ENCODE peak calls at places on chromosomes 7 and 10, in seven cellular contexts. G is spleen, A is body of pancreas, B is PC-3, U is IMR-90, Q is left ventricle myocardium inferior, K is fibroblast of lung. E is an unnamed sample.

GRCh38 chr10:74175510-74176379 is 24.7 kb downstream of the ADK start:
- DNase-seq in G (no peak), A (no peak), B (no peak), U (no peak), Q (no peak), K (no peak), E (no peak)

GRCh38 chr10:58588673-58589265 is 76.1 kb downstream of the BICC1 start:
- DNase-seq in G (no peak), A (peak; percentile 60), B (peak; percentile 58), U (no peak), Q (no peak), K (no peak), E (peak; percentile 34)

GRCh38 chr7:147775564-147775963 is 815.0 kb upstream of the C7orf33 start:
- DNase-seq in G (no peak), A (no peak), B (no peak), U (no peak), Q (no peak), K (peak; percentile 15), E (no peak)

GRCh38 chr7:132580277-132580676 is 4.0 kb upstream of the PLXNA4 start:
- DNase-seq in G (no peak), A (no peak), B (peak; percentile 54), U (no peak), Q (no peak), K (no peak), E (peak; percentile 22)

GRCh38 chr10:119652361-119652760 is 1.2 kb downstream of the BAG3 start:
- DNase-seq in G (no peak), A (no peak), B (peak; percentile 57), U (peak; percentile 82), Q (no peak), K (peak; percentile 83), E (peak; percentile 79)

GRCh38 chr7:142807855-142808460 is 37.2 kb downstream of the PRSS2 start:
- DNase-seq in G (no peak), A (no peak), B (peak; percentile 94), U (peak; percentile 15), Q (no peak), K (no peak), E (peak; percentile 67)

GRCh38 chr10:99685232-99686041 is 26.1 kb downstream of the ENTPD7 start:
- DNase-seq in G (no peak), A (no peak), B (no peak), U (no peak), Q (no peak), K (no peak), E (peak; percentile 99)

GRCh38 chr7:129438839-129439640 is 4.8 kb downstream of the STRIP2 start:
- DNase-seq in G (no peak), A (no peak), B (peak; percentile 83), U (peak; percentile 70), Q (no peak), K (peak; percentile 51), E (peak; percentile 98)

GRCh38 chr10:44860811-44861751 is 50.1 kb upstream of the TMEM72 start:
- DNase-seq in G (no peak), A (no peak), B (peak; percentile 81), U (peak; percentile 86), Q (no peak), K (peak; percentile 59), E (no peak)

GRCh38 chr10:30491204-30491603 is 57.2 kb downstream of the MAP3K8 start:
- DNase-seq in G (no peak), A (no peak), B (peak; percentile 38), U (peak; percentile 40), Q (no peak), K (peak; percentile 91), E (peak; percentile 84)

GRCh38 chr10:30495687-30496086 is 61.7 kb downstream of the MAP3K8 start:
- DNase-seq in G (no peak), A (no peak), B (peak; percentile 55), U (peak; percentile 47), Q (no peak), K (no peak), E (peak; percentile 25)

GRCh38 chr10:30491832-30492530 is 58.0 kb downstream of the MAP3K8 start:
- DNase-seq in G (no peak), A (no peak), B (no peak), U (no peak), Q (no peak), K (no peak), E (no peak)

GRCh38 chr10:30494558-30494957 is 60.6 kb downstream of the MAP3K8 start:
- DNase-seq in G (no peak), A (no peak), B (no peak), U (no peak), Q (no peak), K (no peak), E (no peak)

DNA sequence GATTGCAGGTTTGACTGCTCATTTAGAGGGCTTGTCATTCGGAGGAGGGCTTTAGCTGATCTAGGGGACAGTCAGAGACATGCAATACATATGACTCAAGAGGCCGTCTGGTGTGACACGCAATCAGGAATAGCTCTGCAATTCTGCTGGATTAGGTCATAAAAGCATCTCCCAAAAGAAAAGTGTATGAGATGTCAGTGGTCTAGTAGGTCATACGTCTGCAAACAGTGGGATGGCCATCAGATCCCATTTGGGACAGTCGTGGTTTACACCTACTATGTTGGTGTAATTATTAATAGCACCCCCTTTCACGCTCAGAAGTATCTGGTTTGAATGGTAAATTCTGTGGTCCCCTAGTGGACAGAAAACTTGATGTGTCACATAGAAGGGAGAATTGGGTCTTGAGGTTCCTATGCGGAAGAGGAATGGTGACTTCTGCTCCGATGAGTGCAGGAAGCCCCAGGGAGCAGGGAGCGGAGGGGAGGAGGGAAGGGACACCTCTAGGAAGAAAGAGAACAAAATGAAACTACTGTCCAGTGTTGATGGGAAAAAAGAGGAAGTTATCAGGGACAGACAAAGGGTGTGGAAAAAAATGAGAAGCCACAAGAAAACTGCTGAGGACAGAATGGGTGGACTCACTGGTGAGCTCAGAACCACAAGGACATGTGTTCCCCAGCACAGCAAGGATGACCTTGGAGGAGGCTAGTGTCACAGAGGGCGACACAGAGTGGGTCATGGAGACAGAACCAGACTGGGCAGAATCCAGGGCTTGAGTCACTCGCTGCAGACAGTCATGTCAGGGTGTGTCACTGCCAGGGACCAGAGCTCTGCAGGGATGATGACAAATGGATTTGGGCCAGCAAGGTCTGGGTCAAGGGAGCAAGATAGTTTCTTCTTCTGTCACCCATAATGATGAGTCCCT is 59.9 kb downstream of the MAP3K8 start:
- DNase-seq in G (peak; percentile 80), A (no peak), B (peak; percentile 49), U (peak; percentile 66), Q (peak; percentile 35), K (peak; percentile 43), E (peak; percentile 58)
- TF ChIP-seq CTCF in G (peak; percentile 36), A (no peak), B (no peak), U (no peak), Q (no peak), K (no peak), E (no peak)

GRCh38 chr7:56051053-56051338 is 248 bp downstream of the PSPH start:
- DNase-seq in G (no peak), A (no peak), B (no peak), U (no peak), Q (no peak), K (no peak), E (no peak)
- H3K4me3 ChIP-seq in G (peak overlapping the region; percentile 94), A (peak overlapping the region; percentile 77), B (peak overlapping the region; percentile 99), U (peak overlapping the region; percentile 75), Q (peak overlapping the region; percentile 90), K (peak overlapping the region; percentile 84), E (peak overlapping the region; percentile 90)

GRCh38 chr7:3333861-3334260 is 32.8 kb downstream of the SDK1 start:
- DNase-seq in G (no peak), A (no peak), B (no peak), U (no peak), Q (no peak), K (no peak), E (no peak)

GRCh38 chr7:3338161-3338560 is 37.1 kb downstream of the SDK1 start:
- DNase-seq in G (no peak), A (peak; percentile 24), B (peak; percentile 31), U (no peak), Q (no peak), K (peak; percentile 50), E (peak; percentile 0)

GRCh38 chr7:3336042-3336665 is 35.1 kb downstream of the SDK1 start:
- DNase-seq in G (no peak), A (no peak), B (no peak), U (no peak), Q (no peak), K (no peak), E (no peak)

GRCh38 chr7:3332308-3332707 is 31.3 kb downstream of the SDK1 start:
- DNase-seq in G (no peak), A (no peak), B (no peak), U (no peak), Q (no peak), K (no peak), E (no peak)
- H3K27me3 ChIP-seq in G (no peaks in the 10 kb centered on the region), A (no peaks in the 10 kb centered on the region), B (no peaks in the 10 kb centered on the region), U (no peaks in the 10 kb centered on the region), Q (peaks cover 16% of the 10 kb centered on the region), K (no peaks in the 10 kb centered on the region), E (no peaks in the 10 kb centered on the region)

DNA sequence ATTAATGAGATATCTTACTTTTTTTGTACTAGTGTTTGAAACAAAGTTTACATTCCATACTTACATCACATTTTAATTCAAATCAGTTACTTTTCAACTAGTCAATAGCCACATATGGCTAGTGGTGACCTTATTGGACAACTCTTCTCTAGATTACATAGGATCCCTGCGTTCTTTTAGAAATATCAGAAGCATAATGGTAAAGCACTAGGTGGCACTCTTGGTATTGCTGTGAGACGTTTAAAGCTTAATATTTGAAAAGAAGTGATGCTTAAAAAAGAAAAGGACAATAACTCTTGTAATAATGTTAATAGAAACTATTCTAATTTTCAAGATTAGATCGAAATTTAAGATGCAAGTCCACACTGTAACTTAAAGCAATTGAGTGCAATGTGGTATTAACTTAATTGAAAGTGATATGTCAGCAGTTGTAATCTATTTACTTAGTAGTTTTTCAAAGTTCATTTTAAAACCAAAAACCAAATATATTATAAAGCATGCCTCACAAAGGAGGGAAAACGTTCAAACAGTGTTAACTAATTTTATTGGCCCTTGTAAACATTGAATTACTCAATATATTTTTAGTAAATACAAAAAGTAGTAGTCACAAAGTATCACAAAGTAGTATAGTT is 339.1 kb downstream of the ATRNL1 start:
- DNase-seq in G (no peak), A (no peak), B (peak; percentile 43), U (peak; percentile 6), Q (no peak), K (peak; percentile 61), E (peak; percentile 35)
- TF ChIP-seq CTCF in G (no peak), A (no peak), B (peak; percentile 50), U (peak; percentile 47), Q (peak; percentile 27), K (peak; percentile 50), E (no peak)

GRCh38 chr10:122164028-122164601 is 107.0 kb upstream of the BTBD16 start:
- DNase-seq in G (no peak), A (peak; percentile 45), B (no peak), U (no peak), Q (no peak), K (peak; percentile 38), E (no peak)
- H3K4me3 ChIP-seq in G (peak overlapping the region; percentile 20), A (no peak overlapping the region), B (no peak overlapping the region), U (peak overlapping the region; percentile 47), Q (peak overlapping the region; percentile 60), K (no peak overlapping the region), E (no peak overlapping the region)